ENCODE peak calls at places on chromosome 11, in seven cellular contexts. F is activated CD4-positive, alpha-beta T cell treated with anti-CD3 and anti-CD28 coated beads, Interleukin-2, amount 50 U/mL, for 1 hour; X is T follicular helper cell; P is IMR-90; G is ecto neural progenitor cell; D is DND-41; L is kidney epithelial cell. O is an unnamed sample.

GRCh38 chr11:120363436-120363835 is 27.2 kb downstream of the ARHGEF12 start:
- DNase-seq in F (no peak), X (no peak), P (no peak), G (no peak), D (no peak), L (no peak), O (no peak)

GRCh38 chr11:6333112-6333511 is 12.8 kb upstream of the CAVIN3 start:
- DNase-seq in F (no peak), X (no peak), P (peak), G (no peak), D (no peak), L (no peak), O (no peak)

GRCh38 chr11:125514336-125515101 is 18.5 kb upstream of the FEZ1 start:
- DNase-seq in F (peak), X (no peak), P (peak), G (no peak), D (peak), L (peak), O (peak)

GRCh38 chr11:86247608-86248007 is 3.1 kb downstream of the EED start:
- DNase-seq in F (no peak), X (no peak), P (no peak), G (no peak), D (no peak), L (no peak), O (no peak)

GRCh38 chr11:93236741-93237675 is 39.2 kb upstream of the SLC36A4 start:
- DNase-seq in F (no peak), X (no peak), P (peak), G (no peak), D (peak), L (no peak), O (peak)

GRCh38 chr11:20388096-20389055 is 860 bp downstream of the PRMT3 start:
- DNase-seq in F (no peak), X (no peak), P (no peak), G (no peak), D (peak), L (no peak), O (no peak)

GRCh38 chr11:131503017-131503416 is 132.6 kb downstream of the NTM start:
- DNase-seq in F (no peak), X (no peak), P (no peak), G (no peak), D (no peak), L (no peak), O (no peak)

GRCh38 chr11:126468102-126468521 is 112.6 kb downstream of the ST3GAL4 start:
- DNase-seq in F (no peak), X (no peak), P (no peak), G (no peak), D (no peak), L (no peak), O (no peak)

GRCh38 chr11:61511383-61511782 is 2.8 kb downstream of the LRRC10B start:
- DNase-seq in F (no peak), X (no peak), P (no peak), G (no peak), D (no peak), L (no peak), O (no peak)

GRCh38 chr11:66328036-66328306 is 8.3 kb downstream of the RIN1 start:
- DNase-seq in F (no peak), X (no peak), P (no peak), G (no peak), D (no peak), L (no peak), O (no peak)

GRCh38 chr11:133810766-133811165 is 34.5 kb downstream of the SPATA19 start:
- DNase-seq in F (no peak), X (no peak), P (no peak), G (no peak), D (no peak), L (no peak), O (no peak)

GRCh38 chr11:130718118-130718517 is 198.2 kb downstream of the SNX19 start:
- DNase-seq in F (no peak), X (no peak), P (no peak), G (peak), D (no peak), L (no peak), O (no peak)

GRCh38 chr11:1863352-1864215 is 10.7 kb downstream of the LSP1 start:
- DNase-seq in F (no peak), X (no peak), P (peak), G (peak), D (peak), L (peak), O (no peak)

GRCh38 chr11:46117842-46118241 is 3.4 kb downstream of the PHF21A start:
- DNase-seq in F (no peak), X (no peak), P (no peak), G (no peak), D (no peak), L (no peak), O (no peak)